ENCODE peak calls at places on chromosomes 16 and 17, in six cellular contexts. U is CD4-positive, CD25-positive, alpha-beta regulatory T cell; X is mucosa of descending colon; W is NCI-H1694 treated with DMSO at 0.1 percent for 48 hours; D is iris pigment epithelial cell; Q is stimulated activated CD4-positive, alpha-beta T cell treated with anti-CD3 and anti-CD28 coated beads, TNF-alpha, amount 100 ng/mL, for 48 hours. L is an unnamed sample.

GRCh38 chr17:47733414-47734288 is 615 bp downstream of the TBX21 start:
- DNase-seq in U (peak), X (no peak), W (no peak), D (no peak), Q (no peak), L (no peak)

GRCh38 chr17:44307387-44308186 is 814 bp upstream of the RUNDC3A start:
- DNase-seq in U (no peak), X (no peak), W (peak), D (peak), Q (no peak), L (peak)

GRCh38 chr17:3594056-3594810 is 15.0 kb downstream of the TRPV1 start:
- DNase-seq in U (no peak), X (no peak), W (no peak), D (peak), Q (no peak), L (no peak)

GRCh38 chr17:82037113-82037888 is at the start of gene DCXR:
- DNase-seq in U (peak), X (peak), W (peak), D (peak), Q (peak), L (peak)

GRCh38 chr16:79810449-79811189 is 210.1 kb upstream of the MAF start:
- DNase-seq in U (no peak), X (no peak), W (peak), D (no peak), Q (no peak), L (no peak)

GRCh38 chr17:80774146-80774545 is 217.5 kb upstream of the CHMP6 start:
- DNase-seq in U (no peak), X (no peak), W (peak), D (no peak), Q (no peak), L (no peak)

GRCh38 chr16:12228607-12229499 is 252.3 kb downstream of the SNX29 start:
- DNase-seq in U (peak), X (peak), W (peak), D (peak), Q (peak), L (peak)

GRCh38 chr17:33113281-33114010 is 121.8 kb downstream of the SPACA3 start:
- DNase-seq in U (no peak), X (no peak), W (no peak), D (no peak), Q (no peak), L (no peak)

GRCh38 chr16:27642753-27643152 is 92.8 kb downstream of the KATNIP start:
- DNase-seq in U (peak), X (no peak), W (peak), D (peak), Q (no peak), L (peak)

GRCh38 chr17:9360610-9361571 is 214.7 kb downstream of the STX8 start:
- DNase-seq in U (no peak), X (no peak), W (no peak), D (peak), Q (no peak), L (no peak)

GRCh38 chr16:14050297-14051027 is 20.7 kb upstream of the MRTFB start:
- DNase-seq in U (no peak), X (no peak), W (no peak), D (peak), Q (no peak), L (no peak)

GRCh38 chr16:51151435-51151950 is 423 bp upstream of the SALL1 start:
- DNase-seq in U (no peak), X (no peak), W (peak), D (peak), Q (no peak), L (peak)

GRCh38 chr17:48522031-48522593 is 8.7 kb downstream of the HOXB1 start:
- DNase-seq in U (no peak), X (no peak), W (no peak), D (peak), Q (no peak), L (no peak)

GRCh38 chr17:53749178-53749577 is 73.5 kb upstream of the KIF2B start:
- DNase-seq in U (no peak), X (no peak), W (peak), D (peak), Q (no peak), L (peak)

GRCh38 chr17:80858301-80859003 is 133.2 kb upstream of the CHMP6 start:
- DNase-seq in U (no peak), X (peak), W (no peak), D (no peak), Q (no peak), L (no peak)

GRCh38 chr17:67558740-67559380 is 158.9 kb upstream of the NOL11 start:
- DNase-seq in U (no peak), X (no peak), W (no peak), D (peak), Q (no peak), L (no peak)

GRCh38 chr17:78675836-78676235 is 98.6 kb upstream of the DNAH17 start:
- DNase-seq in U (no peak), X (no peak), W (no peak), D (no peak), Q (no peak), L (no peak)

GRCh38 chr17:56833023-56833811 is 503 bp downstream of the C17orf67 start:
- DNase-seq in U (peak), X (peak), W (peak), D (peak), Q (peak), L (no peak)

GRCh38 chr17:55168970-55169687 is 95.6 kb upstream of the HLF start:
- DNase-seq in U (no peak), X (no peak), W (no peak), D (no peak), Q (no peak), L (no peak)

GRCh38 chr17:511833-512251 is 159.2 kb upstream of the RPH3AL start:
- DNase-seq in U (no peak), X (no peak), W (no peak), D (peak), Q (no peak), L (no peak)

GRCh38 chr17:77716289-77716929 is 242.1 kb upstream of the TNRC6C start:
- DNase-seq in U (no peak), X (no peak), W (no peak), D (peak), Q (no peak), L (no peak)

GRCh38 chr16:4059969-4060368 is 56.3 kb downstream of the ADCY9 start:
- DNase-seq in U (no peak), X (no peak), W (no peak), D (peak), Q (no peak), L (no peak)

GRCh38 chr16:63346000-63346399 is 1309.8 kb upstream of the CDH8 start:
- DNase-seq in U (no peak), X (no peak), W (no peak), D (no peak), Q (no peak), L (no peak)

GRCh38 chr17:48517478-48517877 is 13.3 kb downstream of the HOXB1 start:
- DNase-seq in U (no peak), X (no peak), W (no peak), D (no peak), Q (no peak), L (no peak)

GRCh38 chr17:75640556-75641119 is 7.4 kb downstream of the SMIM5 start:
- DNase-seq in U (no peak), X (peak), W (no peak), D (no peak), Q (no peak), L (no peak)

GRCh38 chr17:32971171-32971570 is 20.5 kb upstream of the SPACA3 start:
- DNase-seq in U (peak), X (no peak), W (no peak), D (peak), Q (peak), L (no peak)

GRCh38 chr16:86195863-86196630 is 297.1 kb downstream of the IRF8 start:
- DNase-seq in U (no peak), X (no peak), W (no peak), D (no peak), Q (no peak), L (no peak)

L was measured in DMS 273 treated with DMSO at 0.1 percent for 48 hours.